ENCODE peak calls at places on chromosomes 3 and 15, in seven cellular contexts. H is H9, Y is kidney, D is astrocyte, C is GM23248, N is neuronal stem cell, I is fibroblast of lung. G is an unnamed sample. For H3K4me1 and H3K9me3, the result is how much of the 10 kb centered on the place peaks cover.

GRCh38 chr15:72827216-72827615 is 43.7 kb upstream of the ADPGK start:
- DNase-seq in H (no peak), Y (no peak), D (no peak), C (peak), N (no peak), I (peak), G (peak)

GRCh38 chr3:7517979-7518378 is 657.1 kb downstream of the GRM7 start:
- DNase-seq in H (no peak), Y (no peak), D (no peak), C (no peak), N (no peak), I (no peak), G (no peak)

GRCh38 chr3:71421820-71422566 is 161.5 kb downstream of the FOXP1 start:
- DNase-seq in H (no peak), Y (no peak), D (no peak), C (no peak), N (no peak), I (no peak), G (no peak)

GRCh38 chr3:149783576-149783975 is 8.8 kb downstream of the ANKUB1 start:
- DNase-seq in H (no peak), Y (no peak), D (peak), C (peak), N (no peak), I (peak), G (peak)

GRCh38 chr3:125010393-125010792 is 45.4 kb downstream of the HEG1 start:
- DNase-seq in H (no peak), Y (no peak), D (no peak), C (no peak), N (no peak), I (no peak), G (no peak)

GRCh38 chr15:23438816-23439466 is 8.1 kb downstream of the GOLGA6L2 start:
- DNase-seq in H (no peak), Y (no peak), D (no peak), C (no peak), N (no peak), I (no peak), G (no peak)

GRCh38 chr3:129654126-129654525 is 47.6 kb upstream of the PLXND1 start:
- DNase-seq in H (no peak), Y (no peak), D (peak), C (peak), N (no peak), I (peak), G (no peak)

GRCh38 chr3:156718622-156719300 is 44.4 kb downstream of the TIPARP start:
- DNase-seq in H (no peak), Y (no peak), D (peak), C (peak), N (no peak), I (peak), G (no peak)

GRCh38 chr3:30984855-30985793 is 90.7 kb upstream of the GADL1 start:
- DNase-seq in H (no peak), Y (no peak), D (peak), C (no peak), N (no peak), I (peak), G (no peak)

GRCh38 chr3:167978071-167978470 is 117.7 kb downstream of the GOLIM4 start:
- DNase-seq in H (no peak), Y (no peak), D (peak), C (no peak), N (no peak), I (peak), G (no peak)

GRCh38 chr3:66442254-66443249 is 58.3 kb downstream of the LRIG1 start:
- DNase-seq in H (peak), Y (no peak), D (peak), C (peak), N (no peak), I (peak), G (peak)

GRCh38 chr3:126766653-126767052 is 62.6 kb downstream of the CHCHD6 start:
- DNase-seq in H (no peak), Y (no peak), D (no peak), C (no peak), N (no peak), I (no peak), G (no peak)

GRCh38 chr15:98503970-98504369 is 144.4 kb upstream of the IGF1R start:
- DNase-seq in H (no peak), Y (no peak), D (no peak), C (peak), N (no peak), I (no peak), G (no peak)

GRCh38 chr3:195900426-195901355 is 7.7 kb downstream of the TNK2 start:
- DNase-seq in H (no peak), Y (peak), D (peak), C (peak), N (no peak), I (peak), G (peak)

GRCh38 chr3:107432646-107433045 is 55.4 kb downstream of the CCDC54 start:
- DNase-seq in H (no peak), Y (no peak), D (no peak), C (peak), N (no peak), I (no peak), G (no peak)

GRCh38 chr3:107431298-107432012 is 54.2 kb downstream of the CCDC54 start:
- DNase-seq in H (peak), Y (peak), D (peak), C (peak), N (peak), I (peak), G (peak)

GRCh38 chr3:107431048-107431297 is 53.7 kb downstream of the CCDC54 start:
- DNase-seq in H (no peak), Y (no peak), D (no peak), C (no peak), N (no peak), I (no peak), G (peak)

GRCh38 chr3:107430214-107431047 is 53.2 kb downstream of the CCDC54 start:
- DNase-seq in H (peak), Y (no peak), D (peak), C (peak), N (peak), I (peak), G (no peak)

GRCh38 chr3:107432013-107432515 is 54.8 kb downstream of the CCDC54 start:
- DNase-seq in H (peak), Y (no peak), D (peak), C (peak), N (no peak), I (peak), G (peak)
- H3K9ac ChIP-seq in H (peak), Y (peak), D (peak), C (peak), N (no peak), I (peak), G (peak)

GRCh38 chr3:100044369-100044768 is 69.9 kb downstream of the FILIP1L start:
- DNase-seq in H (no peak), Y (no peak), D (no peak), C (no peak), N (no peak), I (no peak), G (no peak)
- H3K4me1 ChIP-seq in H (under half), Y (under half), D (half or more), C (half or more), N (under half), I (half or more), G (half or more)

DNA sequence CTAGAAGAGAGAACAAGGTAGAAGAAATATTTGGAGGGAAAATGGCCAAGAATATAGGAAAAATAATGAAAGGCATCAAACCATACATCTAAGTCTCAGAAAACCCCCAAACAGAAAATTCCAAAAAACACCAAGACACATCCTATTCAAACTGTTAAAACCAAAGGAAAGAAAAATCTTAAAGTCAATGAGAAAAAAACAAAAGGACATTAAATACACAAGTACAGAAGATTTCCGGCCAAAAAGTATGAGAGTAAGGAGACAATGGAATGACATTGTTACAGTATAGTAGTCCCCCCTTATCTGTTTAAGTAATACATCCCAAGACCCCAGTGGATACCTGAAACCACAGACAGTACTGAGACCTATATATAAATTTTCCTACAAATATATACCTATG is 18.8 kb downstream of the CLASP2 start:
- DNase-seq in H (no peak), Y (no peak), D (no peak), C (peak), N (no peak), I (no peak), G (no peak)
- H3K9me3 ChIP-seq in H (under half), Y (under half), D (under half), C (under half), N (under half), I (under half), G (under half)

DNA sequence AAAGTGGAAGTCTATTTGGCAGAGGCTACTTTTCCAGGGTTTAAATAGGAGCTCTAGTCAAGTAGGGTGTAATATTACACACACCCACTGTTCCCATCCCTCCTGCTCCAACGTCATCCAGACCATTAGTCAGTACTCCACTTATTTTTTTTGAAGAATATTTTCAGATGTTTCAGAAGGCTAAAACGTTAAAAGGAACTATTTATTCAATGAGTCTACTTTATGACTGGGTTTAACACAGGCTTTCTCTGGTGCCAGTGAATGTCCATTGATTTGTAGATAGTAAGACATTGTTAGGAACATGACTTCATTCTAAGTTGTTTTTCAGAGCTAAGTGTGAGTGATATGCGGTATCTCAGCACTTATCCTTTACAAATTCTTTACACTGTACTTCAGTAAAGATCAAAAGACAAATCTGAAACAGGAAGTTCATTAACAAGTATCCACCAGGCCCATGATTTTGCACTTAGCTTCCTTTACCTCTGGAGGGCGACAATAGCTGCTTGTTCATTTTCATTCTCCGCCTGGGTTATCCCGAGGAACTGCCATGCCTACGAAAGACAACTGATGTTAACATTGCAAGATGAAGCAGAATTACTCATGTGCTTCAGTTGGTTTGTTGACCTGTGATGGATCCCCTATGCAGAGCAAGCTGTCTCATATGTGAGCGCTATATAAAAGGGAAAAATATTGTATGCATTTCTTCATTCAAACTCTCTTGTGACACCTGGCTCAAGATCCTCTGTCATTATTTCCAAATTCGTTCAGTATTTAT is 158.7 kb downstream of the USP13 start:
- DNase-seq in H (peak), Y (no peak), D (peak), C (peak), N (peak), I (peak), G (peak)
- H3K9ac ChIP-seq in H (no peak), Y (no peak), D (peak), C (peak), N (no peak), I (no peak), G (no peak)

GRCh38 chr15:45341775-45342174 is 36.6 kb downstream of the GATM start:
- DNase-seq in H (no peak), Y (no peak), D (no peak), C (no peak), N (no peak), I (no peak), G (no peak)

GRCh38 chr15:45340429-45340828 is 37.9 kb downstream of the GATM start:
- DNase-seq in H (no peak), Y (no peak), D (no peak), C (no peak), N (no peak), I (no peak), G (no peak)

GRCh38 chr15:45346381-45346780 is 32.0 kb downstream of the GATM start:
- DNase-seq in H (no peak), Y (no peak), D (no peak), C (no peak), N (no peak), I (no peak), G (no peak)

GRCh38 chr15:45347033-45347432 is 31.3 kb downstream of the GATM start:
- DNase-seq in H (no peak), Y (no peak), D (no peak), C (no peak), N (no peak), I (no peak), G (peak)

GRCh38 chr15:45343258-45343860 is 35.0 kb downstream of the GATM start:
- DNase-seq in H (no peak), Y (no peak), D (no peak), C (no peak), N (no peak), I (no peak), G (no peak)
- H3K4me1 ChIP-seq in H (under half), Y (under half), D (under half), C (under half), N (under half), I (under half), G (under half)

GRCh38 chr15:62447742-62448141 is 282.7 kb upstream of the C2CD4B start:
- DNase-seq in H (no peak), Y (no peak), D (no peak), C (no peak), N (no peak), I (no peak), G (no peak)

GRCh38 chr15:62446984-62447383 is 281.9 kb upstream of the C2CD4B start:
- DNase-seq in H (no peak), Y (no peak), D (no peak), C (no peak), N (no peak), I (no peak), G (no peak)

GRCh38 chr15:62440731-62441130 is 275.6 kb upstream of the C2CD4B start:
- DNase-seq in H (no peak), Y (no peak), D (no peak), C (no peak), N (no peak), I (no peak), G (no peak)

GRCh38 chr15:62445244-62445643 is 280.2 kb upstream of the C2CD4B start:
- DNase-seq in H (no peak), Y (no peak), D (peak), C (peak), N (no peak), I (peak), G (peak)

GRCh38 chr15:62444104-62445027 is 279.3 kb upstream of the C2CD4B start:
- DNase-seq in H (no peak), Y (no peak), D (peak), C (peak), N (no peak), I (peak), G (peak)
- H3K9me3 ChIP-seq in H (under half), Y (under half), D (under half), C (under half), N (under half), I (under half), G (under half)

DNA sequence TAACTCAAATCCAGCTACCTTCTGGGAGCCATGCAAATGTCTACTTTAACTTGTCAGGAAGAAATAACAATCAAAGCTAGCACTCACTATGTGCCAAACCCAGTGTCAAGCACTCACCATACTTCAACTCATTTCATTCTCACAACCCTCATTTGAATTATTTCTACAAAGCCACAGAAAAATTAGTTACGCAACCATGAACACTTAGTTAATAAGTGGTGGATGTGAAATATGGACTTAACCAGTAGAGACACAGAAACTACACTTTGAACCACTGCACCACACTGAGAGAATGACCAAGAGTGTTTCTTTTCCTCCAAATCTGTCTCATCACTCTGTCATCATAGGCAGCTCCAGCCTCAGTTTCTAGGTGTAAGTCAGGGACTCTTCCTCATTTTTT is 91.0 kb upstream of the MBNL1 start:
- DNase-seq in H (no peak), Y (no peak), D (peak), C (no peak), N (no peak), I (peak), G (no peak)
- H3K9ac ChIP-seq in H (no peak), Y (no peak), D (no peak), C (no peak), N (no peak), I (no peak), G (no peak)

DNA sequence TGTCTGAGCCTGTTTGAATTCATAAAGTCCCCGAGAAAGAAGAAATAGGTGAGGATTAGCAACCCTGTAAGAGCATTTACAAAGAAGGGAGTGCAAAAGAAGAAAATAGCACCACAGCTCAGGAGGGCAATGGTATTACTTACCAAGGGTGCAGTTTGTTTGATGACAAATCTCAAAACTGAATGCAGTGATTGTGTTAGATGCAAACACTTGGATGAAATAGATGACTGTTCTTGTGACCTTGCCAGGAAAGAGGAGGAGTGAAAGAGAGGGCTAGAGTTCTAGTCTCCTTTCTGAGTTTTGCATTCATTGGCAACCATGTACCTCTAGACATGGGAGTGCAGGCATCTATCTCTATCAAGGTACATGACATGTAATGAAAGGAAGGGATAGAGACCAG is 1030.8 kb upstream of the CFAP20DC start:
- DNase-seq in H (no peak), Y (no peak), D (no peak), C (peak), N (no peak), I (no peak), G (no peak)
- H3K4me1 ChIP-seq in H (under half), Y (under half), D (under half), C (under half), N (under half), I (under half), G (under half)

GRCh38 chr15:20340331-20340811 is 201.2 kb downstream of the GOLGA6L6 start:
- DNase-seq in H (peak), Y (peak), D (no peak), C (no peak), N (no peak), I (no peak), G (peak)

GRCh38 chr15:20341901-20342605 is 199.5 kb downstream of the GOLGA6L6 start:
- DNase-seq in H (peak), Y (peak), D (no peak), C (no peak), N (no peak), I (no peak), G (peak)

GRCh38 chr15:20345401-20345958 is 196.1 kb downstream of the GOLGA6L6 start:
- DNase-seq in H (peak), Y (peak), D (no peak), C (no peak), N (no peak), I (no peak), G (no peak)

GRCh38 chr15:20344601-20345400 is 196.8 kb downstream of the GOLGA6L6 start:
- DNase-seq in H (peak), Y (peak), D (no peak), C (no peak), N (no peak), I (no peak), G (peak)

DNA sequence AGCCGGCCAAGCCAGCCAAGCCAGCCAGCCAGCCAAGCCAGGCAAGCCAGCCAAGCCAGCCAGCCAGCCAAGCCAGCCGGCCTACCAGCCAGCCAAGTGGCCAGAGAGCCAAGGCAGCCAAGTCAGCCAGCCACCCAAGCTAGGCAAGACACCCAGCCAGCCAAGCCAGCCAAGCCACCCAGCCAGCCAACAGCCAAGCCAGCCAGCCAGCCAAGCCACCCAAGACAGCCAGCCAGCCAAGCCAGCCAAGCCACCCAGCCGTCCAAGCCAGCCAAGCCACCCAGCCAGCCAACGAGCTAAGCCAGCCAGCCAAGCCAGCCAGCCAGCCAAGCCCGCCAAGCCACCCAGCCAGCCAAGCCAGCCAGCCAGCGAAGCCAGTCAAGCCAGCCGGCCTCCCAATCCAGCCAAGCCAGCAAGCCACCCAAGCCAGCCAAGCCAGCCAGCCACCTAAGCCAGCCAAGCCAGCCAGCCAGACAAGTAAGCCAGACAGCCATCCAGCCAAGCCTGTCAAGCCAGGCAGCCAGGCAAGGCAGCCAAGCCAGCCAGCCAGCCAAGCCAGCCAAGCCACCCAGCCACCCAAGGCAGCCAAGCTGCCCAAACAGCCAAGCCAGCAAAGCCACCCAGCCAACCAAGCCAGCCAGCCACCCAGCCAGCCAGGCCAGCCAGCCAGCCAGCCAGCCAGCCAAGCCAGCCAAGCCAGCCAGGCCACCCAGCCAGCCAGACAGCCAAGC is 200.5 kb downstream of the GOLGA6L6 start:
- DNase-seq in H (peak), Y (peak), D (no peak), C (no peak), N (no peak), I (no peak), G (peak)
- H3K9me3 ChIP-seq in H (half or more), Y (under half), D (under half), C (under half), N (under half), I (under half), G (under half)

G was measured in mammary epithelial cell.